ENCODE peak calls at places on chromosomes 4 and X, in seven cellular contexts. B, Z, P, J, F, O and U are unnamed samples.

GRCh38 chrX:146615807-146616206 is 193.8 kb upstream of the CXorf51B start:
- DNase-seq in B (no peak), Z (no peak), P (no peak), J (no peak), F (no peak), O (no peak), U (no peak)

GRCh38 chrX:109537324-109537665 is 651 bp downstream of the NXT2 start:
- DNase-seq in B (peak), Z (no peak), P (no peak), J (no peak), F (no peak), O (no peak), U (no peak)

GRCh38 chr4:166838975-166839614 is 395.2 kb downstream of the SPOCK3 start:
- DNase-seq in B (no peak), Z (no peak), P (no peak), J (no peak), F (no peak), O (no peak), U (no peak)

GRCh38 chr4:108674356-108674977 is 24.1 kb downstream of the OSTC start:
- DNase-seq in B (no peak), Z (no peak), P (no peak), J (no peak), F (no peak), O (no peak), U (no peak)

GRCh38 chr4:88674989-88675388 is 22.6 kb downstream of the NAP1L5 start:
- DNase-seq in B (peak), Z (no peak), P (peak), J (no peak), F (no peak), O (no peak), U (no peak)

GRCh38 chr4:128468485-128468989 is 180.9 kb upstream of the PGRMC2 start:
- DNase-seq in B (peak), Z (no peak), P (peak), J (no peak), F (no peak), O (no peak), U (no peak)

GRCh38 chr4:96638132-96638531 is 798.2 kb downstream of the PDHA2 start:
- DNase-seq in B (no peak), Z (no peak), P (no peak), J (no peak), F (no peak), O (no peak), U (no peak)

GRCh38 chr4:81648576-81649272 is 177.0 kb upstream of the RASGEF1B start:
- DNase-seq in B (no peak), Z (peak), P (no peak), J (peak), F (no peak), O (peak), U (peak)

GRCh38 chr4:101993002-101993840 is 202.7 kb downstream of the BANK1 start:
- DNase-seq in B (no peak), Z (no peak), P (no peak), J (no peak), F (no peak), O (no peak), U (no peak)

GRCh38 chr4:179027569-179027968 is 1585.3 kb upstream of the AGA start:
- DNase-seq in B (no peak), Z (no peak), P (no peak), J (no peak), F (no peak), O (no peak), U (no peak)

GRCh38 chr4:159685406-159686092 is 582.7 kb downstream of the RAPGEF2 start:
- DNase-seq in B (no peak), Z (no peak), P (no peak), J (no peak), F (no peak), O (no peak), U (no peak)

GRCh38 chr4:81260443-81261102 is 45.6 kb upstream of the PRKG2 start:
- DNase-seq in B (no peak), Z (no peak), P (peak), J (no peak), F (no peak), O (no peak), U (no peak)

GRCh38 chrX:145817666-145818521 is at the start of gene SLITRK2:
- DNase-seq in B (no peak), Z (no peak), P (no peak), J (no peak), F (peak), O (no peak), U (no peak)

GRCh38 chr4:44674471-44674870 is 3.7 kb upstream of the GUF1 start:
- DNase-seq in B (no peak), Z (no peak), P (no peak), J (no peak), F (no peak), O (no peak), U (no peak)

GRCh38 chrX:150465856-150466775 is 102.3 kb upstream of the MTM1 start:
- DNase-seq in B (peak), Z (no peak), P (no peak), J (no peak), F (no peak), O (no peak), U (no peak)

GRCh38 chrX:145735036-145735435 is 82.6 kb upstream of the SLITRK2 start:
- DNase-seq in B (no peak), Z (no peak), P (peak), J (no peak), F (no peak), O (no peak), U (no peak)

GRCh38 chrX:39928704-39929439 is 168.9 kb downstream of the BCOR start:
- DNase-seq in B (no peak), Z (no peak), P (no peak), J (no peak), F (no peak), O (no peak), U (no peak)

GRCh38 chr4:137283737-137284136 is 248.6 kb downstream of the PCDH18 start:
- DNase-seq in B (peak), Z (no peak), P (no peak), J (no peak), F (no peak), O (no peak), U (no peak)

GRCh38 chr4:145044341-145044740 is 53.7 kb downstream of the ANAPC10 start:
- DNase-seq in B (no peak), Z (no peak), P (peak), J (no peak), F (no peak), O (no peak), U (no peak)

GRCh38 chrX:120517936-120518335 is 42.8 kb downstream of the CUL4B start:
- DNase-seq in B (peak), Z (no peak), P (peak), J (no peak), F (no peak), O (no peak), U (no peak)

GRCh38 chrX:118615141-118615540 is 112.3 kb upstream of the IL13RA1 start:
- DNase-seq in B (no peak), Z (no peak), P (no peak), J (no peak), F (no peak), O (no peak), U (no peak)

GRCh38 chrX:153450949-153451277 is 5.1 kb upstream of the TREX2 start:
- DNase-seq in B (no peak), Z (no peak), P (no peak), J (no peak), F (no peak), O (no peak), U (no peak)

GRCh38 chr4:41222259-41222658 is 7.9 kb upstream of the APBB2 start:
- DNase-seq in B (peak), Z (no peak), P (no peak), J (no peak), F (no peak), O (no peak), U (no peak)

GRCh38 chrX:150361070-150361776 is 1.9 kb upstream of the MAMLD1 start:
- DNase-seq in B (no peak), Z (no peak), P (no peak), J (peak), F (no peak), O (peak), U (no peak)

GRCh38 chr4:24753519-24753918 is 41.9 kb upstream of the SOD3 start:
- DNase-seq in B (peak), Z (no peak), P (peak), J (no peak), F (no peak), O (no peak), U (no peak)

GRCh38 chrX:118520206-118520857 is 24.7 kb downstream of the DOCK11 start:
- DNase-seq in B (peak), Z (no peak), P (peak), J (no peak), F (no peak), O (no peak), U (no peak)

GRCh38 chr4:7499661-7500060 is 64.9 kb upstream of the PSAPL1 start:
- DNase-seq in B (no peak), Z (no peak), P (no peak), J (no peak), F (no peak), O (no peak), U (no peak)

GRCh38 chrX:136395271-136395670 is 92.5 kb upstream of the BRS3 start:
- DNase-seq in B (no peak), Z (no peak), P (peak), J (no peak), F (no peak), O (no peak), U (no peak)

GRCh38 chrX:30653415-30654131 is at the start of gene GK:
- DNase-seq in B (peak), Z (no peak), P (peak), J (no peak), F (peak), O (no peak), U (no peak)

GRCh38 chr4:176794151-176794550 is 1.4 kb upstream of the VEGFC start:
- DNase-seq in B (peak), Z (no peak), P (peak), J (no peak), F (no peak), O (no peak), U (no peak)